ENCODE peak calls at places on chromosomes 1 and 21, in ten cellular contexts. V, W, E, L, S, Q, N, R, O and C are unnamed samples.

GRCh38 chr1:84208935-84209334 is 64.9 kb downstream of the PRKACB start:
- DNase-seq in L (no peak), S (no peak), Q (no peak), E (no peak), O (no peak), N (no peak), R (peak; percentile 22), W (no peak), V (no peak), C (no peak)

GRCh38 chr1:45365051-45365450 is 24.8 kb upstream of the MUTYH start:
- DNase-seq in O (no peak), W (no peak), S (no peak), V (no peak), R (no peak), L (no peak), Q (no peak), N (no peak), E (no peak), C (no peak)

GRCh38 chr1:207081106-207081505 is 7.6 kb upstream of the C4BPB start:
- DNase-seq in L (no peak), O (no peak), E (no peak), N (no peak), W (no peak), V (no peak), S (no peak), R (peak; percentile 37), Q (no peak), C (no peak)

GRCh38 chr1:48851638-48852037 is 74.9 kb upstream of the BEND5 start:
- DNase-seq in Q (peak; percentile 31), L (no peak), W (no peak), R (peak; percentile 9), O (no peak), V (no peak), S (no peak), N (no peak), E (no peak), C (no peak)

GRCh38 chr21:33949516-33950424 is 34.2 kb upstream of the ATP5PO start:
- DNase-seq in N (no peak), S (no peak), V (no peak), Q (no peak), O (no peak), W (no peak), E (no peak), R (no peak), L (no peak), C (no peak)

GRCh38 chr21:28431022-28431421 is 561.7 kb downstream of the LTN1 start:
- DNase-seq in Q (no peak), R (peak; percentile 32), L (no peak), N (no peak), E (no peak), V (no peak), W (no peak), S (no peak), O (no peak), C (no peak)

GRCh38 chr1:199862047-199862446 is 165.5 kb upstream of the NR5A2 start:
- DNase-seq in N (no peak), V (no peak), Q (no peak), R (no peak), S (no peak), O (no peak), L (no peak), E (no peak), W (no peak), C (no peak)

GRCh38 chr1:216095400-216095799 is 327.8 kb downstream of the USH2A start:
- DNase-seq in S (no peak), R (no peak), E (peak; percentile 4), L (no peak), N (no peak), V (no peak), O (peak; percentile 43), Q (no peak), W (no peak), C (no peak)

GRCh38 chr1:185297986-185298385 is 19.1 kb downstream of the IVNS1ABP start:
- DNase-seq in O (no peak), R (no peak), E (no peak), Q (no peak), W (no peak), L (no peak), N (no peak), S (no peak), V (no peak), C (no peak)

GRCh38 chr21:43193651-43194302 is 25.0 kb downstream of the CRYAA start:
- DNase-seq in R (peak; percentile 88), L (peak; percentile 73), O (no peak), E (peak; percentile 60), S (peak; percentile 86), Q (peak; percentile 32), N (no peak), W (no peak), V (peak; percentile 17), C (no peak)

GRCh38 chr21:28336299-28336698 is 656.4 kb downstream of the LTN1 start:
- DNase-seq in N (no peak), O (no peak), R (peak; percentile 76), Q (peak; percentile 89), L (peak; percentile 34), W (no peak), V (no peak), E (peak; percentile 78), S (no peak), C (no peak)

GRCh38 chr1:235416662-235417049 is 49.4 kb downstream of the TBCE start:
- DNase-seq in V (no peak), W (no peak), E (no peak), L (no peak), R (peak; percentile 35), Q (no peak), S (peak; percentile 5), N (no peak), O (no peak), C (no peak)

GRCh38 chr1:36109041-36109679 is 15.9 kb downstream of the COL8A2 start:
- DNase-seq in E (peak; percentile 56), N (no peak), W (no peak), L (no peak), R (peak; percentile 73), O (no peak), S (no peak), Q (peak; percentile 69), V (no peak), C (no peak)

GRCh38 chr1:162168261-162168660 is 98.8 kb downstream of the NOS1AP start:
- DNase-seq in E (no peak), S (no peak), R (peak; percentile 84), Q (no peak), O (no peak), N (no peak), L (peak; percentile 32), V (no peak), W (no peak), C (no peak)

GRCh38 chr1:34356862-34357261 is 180.2 kb downstream of the C1orf94 start:
- DNase-seq in S (peak; percentile 39), R (no peak), Q (no peak), N (no peak), L (no peak), W (no peak), E (no peak), V (no peak), O (no peak), C (no peak)

GRCh38 chr1:108747898-108748297 is 1.4 kb downstream of the STXBP3 start:
- DNase-seq in Q (no peak), O (no peak), E (no peak), W (no peak), N (no peak), R (no peak), S (no peak), L (no peak), V (no peak), C (no peak)
- H3K4me3 ChIP-seq in Q (no peak overlapping the region), O (no peak overlapping the region), E (peak overlapping the region; percentile 68), W (peak overlapping the region; percentile 76), N (peak overlapping the region; percentile 71), R (peak overlapping the region; percentile 95), S (no peak overlapping the region), L (peak overlapping the region; percentile 80), V (no peak overlapping the region), C (peak overlapping the region; percentile 86)

DNA sequence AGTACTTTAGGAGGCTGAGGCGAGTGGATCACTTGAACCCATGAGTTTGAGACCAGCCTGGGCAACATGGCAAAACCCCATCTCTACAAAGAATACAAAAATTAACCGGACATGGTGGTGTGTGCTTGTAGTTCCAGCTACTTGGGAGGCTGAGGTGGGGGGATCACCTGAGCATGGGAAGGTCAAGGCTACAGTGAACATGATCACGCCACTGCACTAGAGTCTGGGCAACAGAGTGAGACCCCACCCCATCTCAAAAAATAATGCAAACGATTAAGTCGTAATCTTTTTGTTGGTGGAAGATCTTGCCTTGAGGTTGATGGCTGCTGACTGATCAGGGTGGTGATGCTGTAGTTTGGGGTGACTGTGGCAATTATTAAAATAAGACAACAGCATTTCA is 6.3 kb downstream of the RCAN3 start:
- DNase-seq in E (no peak), Q (no peak), W (no peak), O (no peak), L (no peak), V (no peak), R (no peak), N (no peak), S (no peak), C (no peak)
- H3K4me3 ChIP-seq in E (no peak overlapping the region), Q (no peak overlapping the region), W (no peak overlapping the region), O (no peak overlapping the region), L (no peak overlapping the region), V (no peak overlapping the region), R (no peak overlapping the region), N (no peak overlapping the region), S (no peak overlapping the region), C (no peak overlapping the region)

GRCh38 chr1:40704817-40705733 is 13.6 kb downstream of the NFYC start:
- DNase-seq in O (no peak), V (no peak), N (no peak), Q (no peak), L (no peak), R (no peak), S (no peak), W (no peak), E (peak; percentile 35), C (no peak)
- H3K4me3 ChIP-seq in O (no peak overlapping the region), V (no peak overlapping the region), N (no peak overlapping the region), Q (no peak overlapping the region), L (no peak overlapping the region), R (no peak overlapping the region), S (no peak overlapping the region), W (no peak overlapping the region), E (no peak overlapping the region), C (no peak overlapping the region)

GRCh38 chr1:165828103-165828558 is 717 bp downstream of the UCK2 start:
- DNase-seq in O (no peak), E (peak; percentile 65), W (peak; percentile 68), Q (no peak), V (no peak), L (peak; percentile 62), R (peak; percentile 55), N (no peak), S (no peak), C (no peak)

GRCh38 chr1:165824269-165824643 is 3.2 kb upstream of the UCK2 start:
- DNase-seq in L (no peak), W (no peak), V (no peak), Q (no peak), N (no peak), O (no peak), R (no peak), E (no peak), S (no peak), C (no peak)

GRCh38 chr1:165828581-165829329 is 1.3 kb downstream of the UCK2 start:
- DNase-seq in L (peak; percentile 82), R (peak; percentile 84), N (no peak), O (no peak), V (no peak), E (peak; percentile 82), Q (peak; percentile 59), W (peak; percentile 82), S (peak; percentile 87), C (no peak)

GRCh38 chr1:165827199-165828102 is at the start of gene UCK2:
- DNase-seq in N (peak; percentile 23), Q (no peak), E (peak; percentile 85), W (peak; percentile 89), O (no peak), R (peak; percentile 89), L (peak; percentile 95), V (peak; percentile 37), S (peak; percentile 91), C (no peak)

GRCh38 chr1:165826565-165826964 is 849 bp upstream of the UCK2 start:
- DNase-seq in L (no peak), S (no peak), O (no peak), E (no peak), R (no peak), W (no peak), V (no peak), N (no peak), Q (no peak), C (no peak)
- H3K4me3 ChIP-seq in L (no peak overlapping the region), S (no peak overlapping the region), O (no peak overlapping the region), E (no peak overlapping the region), R (peak overlapping the region; percentile 88), W (peak overlapping the region; percentile 86), V (no peak overlapping the region), N (peak overlapping the region; percentile 90), Q (no peak overlapping the region), C (no peak overlapping the region)